ENCODE peak calls at places on chromosomes 5 and 9, in nine cellular contexts. One of them, this sample, is unnamed.

GRCh38 chr9:121292801-121293241 is 24.9 kb downstream of the GSN start:
- DNase-seq in iPS-NIHi11: no peak
- DNase-seq in stimulated activated CD8-positive, alpha-beta memory T cell treated with anti-CD3 and anti-CD28 coated beads, Interleukin-2, amount 100 ng/mL, for 1 hour: no peak
- DNase-seq in CD4-positive, alpha-beta T cell: no peak
- DNase-seq in NCI-H1048: no peak
- DNase-seq in AG09319: no peak
- DNase-seq in coronary artery: no peak
- DNase-seq in LoVo: no peak
- DNase-seq in activated CD8-positive, alpha-beta memory T cell treated with anti-CD3 and anti-CD28 coated beads for 1 hour: no peak
- DNase-seq in this sample: no peak

GRCh38 chr9:92492781-92493401 is 10.6 kb upstream of the ASPN start:
- DNase-seq in stimulated activated CD8-positive, alpha-beta memory T cell treated with anti-CD3 and anti-CD28 coated beads, Interleukin-2, amount 100 ng/mL, for 1 hour: no peak
- DNase-seq in coronary artery: no peak
- DNase-seq in LoVo: no peak
- DNase-seq in activated CD8-positive, alpha-beta memory T cell treated with anti-CD3 and anti-CD28 coated beads for 1 hour: no peak
- DNase-seq in AG09319: no peak
- DNase-seq in NCI-H1048: no peak
- DNase-seq in iPS-NIHi11: no peak
- DNase-seq in CD4-positive, alpha-beta T cell: no peak
- DNase-seq in this sample: no peak

GRCh38 chr5:165622864-165623536 is 2117.6 kb downstream of the MAT2B start:
- DNase-seq in iPS-NIHi11: no peak
- DNase-seq in AG09319: no peak
- DNase-seq in LoVo: peak; percentile 23
- DNase-seq in activated CD8-positive, alpha-beta memory T cell treated with anti-CD3 and anti-CD28 coated beads for 1 hour: no peak
- DNase-seq in NCI-H1048: no peak
- DNase-seq in CD4-positive, alpha-beta T cell: no peak
- DNase-seq in coronary artery: no peak
- DNase-seq in stimulated activated CD8-positive, alpha-beta memory T cell treated with anti-CD3 and anti-CD28 coated beads, Interleukin-2, amount 100 ng/mL, for 1 hour: no peak
- DNase-seq in this sample: no peak

GRCh38 chr5:164119806-164120440 is 614.5 kb downstream of the MAT2B start:
- DNase-seq in stimulated activated CD8-positive, alpha-beta memory T cell treated with anti-CD3 and anti-CD28 coated beads, Interleukin-2, amount 100 ng/mL, for 1 hour: no peak
- DNase-seq in activated CD8-positive, alpha-beta memory T cell treated with anti-CD3 and anti-CD28 coated beads for 1 hour: no peak
- DNase-seq in LoVo: peak; percentile 58
- DNase-seq in NCI-H1048: no peak
- DNase-seq in iPS-NIHi11: peak; percentile 22
- DNase-seq in AG09319: no peak
- DNase-seq in CD4-positive, alpha-beta T cell: no peak
- DNase-seq in coronary artery: no peak
- DNase-seq in this sample: no peak

GRCh38 chr9:133321411-133321935 is 14.5 kb downstream of the SURF6 start:
- DNase-seq in CD4-positive, alpha-beta T cell: no peak
- DNase-seq in iPS-NIHi11: no peak
- DNase-seq in NCI-H1048: no peak
- DNase-seq in activated CD8-positive, alpha-beta memory T cell treated with anti-CD3 and anti-CD28 coated beads for 1 hour: no peak
- DNase-seq in LoVo: no peak
- DNase-seq in AG09319: no peak
- DNase-seq in stimulated activated CD8-positive, alpha-beta memory T cell treated with anti-CD3 and anti-CD28 coated beads, Interleukin-2, amount 100 ng/mL, for 1 hour: no peak
- DNase-seq in coronary artery: no peak
- DNase-seq in this sample: no peak

GRCh38 chr9:20321683-20322082 is 300.6 kb downstream of the MLLT3 start:
- DNase-seq in AG09319: no peak
- DNase-seq in activated CD8-positive, alpha-beta memory T cell treated with anti-CD3 and anti-CD28 coated beads for 1 hour: no peak
- DNase-seq in LoVo: no peak
- DNase-seq in stimulated activated CD8-positive, alpha-beta memory T cell treated with anti-CD3 and anti-CD28 coated beads, Interleukin-2, amount 100 ng/mL, for 1 hour: no peak
- DNase-seq in NCI-H1048: no peak
- DNase-seq in iPS-NIHi11: no peak
- DNase-seq in CD4-positive, alpha-beta T cell: peak; percentile 56
- DNase-seq in coronary artery: no peak
- DNase-seq in this sample: no peak

GRCh38 chr9:14352549-14352948 is 38.6 kb upstream of the NFIB start:
- DNase-seq in NCI-H1048: no peak
- DNase-seq in CD4-positive, alpha-beta T cell: no peak
- DNase-seq in stimulated activated CD8-positive, alpha-beta memory T cell treated with anti-CD3 and anti-CD28 coated beads, Interleukin-2, amount 100 ng/mL, for 1 hour: no peak
- DNase-seq in coronary artery: no peak
- DNase-seq in activated CD8-positive, alpha-beta memory T cell treated with anti-CD3 and anti-CD28 coated beads for 1 hour: no peak
- DNase-seq in LoVo: no peak
- DNase-seq in iPS-NIHi11: no peak
- DNase-seq in AG09319: no peak
- DNase-seq in this sample: no peak

GRCh38 chr5:43985411-43985810 is 382.4 kb downstream of the NNT start:
- DNase-seq in AG09319: no peak
- DNase-seq in CD4-positive, alpha-beta T cell: no peak
- DNase-seq in iPS-NIHi11: no peak
- DNase-seq in stimulated activated CD8-positive, alpha-beta memory T cell treated with anti-CD3 and anti-CD28 coated beads, Interleukin-2, amount 100 ng/mL, for 1 hour: no peak
- DNase-seq in activated CD8-positive, alpha-beta memory T cell treated with anti-CD3 and anti-CD28 coated beads for 1 hour: no peak
- DNase-seq in NCI-H1048: no peak
- DNase-seq in coronary artery: no peak
- DNase-seq in LoVo: no peak
- DNase-seq in this sample: no peak

GRCh38 chr9:76562511-76562911 is 103.5 kb downstream of the GCNT1 start:
- DNase-seq in AG09319: no peak
- DNase-seq in activated CD8-positive, alpha-beta memory T cell treated with anti-CD3 and anti-CD28 coated beads for 1 hour: no peak
- DNase-seq in CD4-positive, alpha-beta T cell: no peak
- DNase-seq in LoVo: no peak
- DNase-seq in NCI-H1048: no peak
- DNase-seq in iPS-NIHi11: no peak
- DNase-seq in stimulated activated CD8-positive, alpha-beta memory T cell treated with anti-CD3 and anti-CD28 coated beads, Interleukin-2, amount 100 ng/mL, for 1 hour: no peak
- DNase-seq in coronary artery: no peak
- DNase-seq in this sample: no peak

GRCh38 chr5:45113726-45114125 is 305.0 kb downstream of the MRPS30 start:
- DNase-seq in AG09319: no peak
- DNase-seq in stimulated activated CD8-positive, alpha-beta memory T cell treated with anti-CD3 and anti-CD28 coated beads, Interleukin-2, amount 100 ng/mL, for 1 hour: no peak
- DNase-seq in NCI-H1048: no peak
- DNase-seq in activated CD8-positive, alpha-beta memory T cell treated with anti-CD3 and anti-CD28 coated beads for 1 hour: no peak
- DNase-seq in coronary artery: no peak
- DNase-seq in CD4-positive, alpha-beta T cell: no peak
- DNase-seq in LoVo: no peak
- DNase-seq in iPS-NIHi11: no peak
- DNase-seq in this sample: no peak

GRCh38 chr5:52007230-52007858 is 624.1 kb downstream of the ISL1 start:
- DNase-seq in iPS-NIHi11: peak; percentile 60
- DNase-seq in NCI-H1048: no peak
- DNase-seq in AG09319: no peak
- DNase-seq in LoVo: peak; percentile 55
- DNase-seq in coronary artery: no peak
- DNase-seq in activated CD8-positive, alpha-beta memory T cell treated with anti-CD3 and anti-CD28 coated beads for 1 hour: no peak
- DNase-seq in stimulated activated CD8-positive, alpha-beta memory T cell treated with anti-CD3 and anti-CD28 coated beads, Interleukin-2, amount 100 ng/mL, for 1 hour: no peak
- DNase-seq in CD4-positive, alpha-beta T cell: no peak
- DNase-seq in this sample: no peak